ENCODE peak calls at places on chromosomes 12 and 14, in four cellular contexts. S, H, W and A are unnamed samples.

GRCh38 chr12:104733717-104734175 is 224.3 kb downstream of the SLC41A2 start:
- DNase-seq in H (peak), W (no peak), S (peak), A (no peak)

GRCh38 chr14:61282746-61283145 is 1.6 kb upstream of the TMEM30B start:
- DNase-seq in S (no peak), W (no peak), H (no peak), A (no peak)

GRCh38 chr12:67701121-67701520 is 52.6 kb downstream of the DYRK2 start:
- DNase-seq in W (no peak), S (no peak), H (no peak), A (no peak)

GRCh38 chr12:72017054-72017651 is 78.5 kb downstream of the TPH2 start:
- DNase-seq in W (peak), S (peak), H (peak), A (peak)

GRCh38 chr14:99360774-99361595 is 89.0 kb upstream of the BCL11B start:
- DNase-seq in W (no peak), S (peak), H (no peak), A (no peak)

GRCh38 chr14:88799522-88799921 is 6.8 kb upstream of the EML5 start:
- DNase-seq in S (no peak), W (no peak), H (no peak), A (no peak)

GRCh38 chr14:22315336-22315735 is 273.7 kb downstream of the DAD1 start:
- DNase-seq in H (no peak), S (no peak), W (no peak), A (no peak)

GRCh38 chr12:104222981-104223380 is 7.4 kb downstream of the TXNRD1 start:
- DNase-seq in H (no peak), W (no peak), S (no peak), A (no peak)

GRCh38 chr14:95503365-95504134 is 12.9 kb downstream of the SYNE3 start:
- DNase-seq in W (peak), S (no peak), H (no peak), A (no peak)

GRCh38 chr14:30874120-30874998 is at the start of gene COCH:
- DNase-seq in H (peak), S (peak), W (no peak), A (no peak)

GRCh38 chr12:58639323-58639934 is 280.9 kb downstream of the LRIG3 start:
- DNase-seq in W (no peak), S (no peak), H (no peak), A (no peak)

GRCh38 chr12:112261559-112261958 is 120.7 kb downstream of the HECTD4 start:
- DNase-seq in H (no peak), S (peak), W (no peak), A (peak)

GRCh38 chr14:104224516-104225281 is 86.3 kb downstream of the KIF26A start:
- DNase-seq in H (peak), W (no peak), S (no peak), A (no peak)

GRCh38 chr12:15788266-15789214 is 648 bp downstream of the EPS8 start:
- DNase-seq in H (no peak), S (peak), W (peak), A (peak)

GRCh38 chr12:96501139-96501741 is 11.9 kb downstream of the CFAP54 start:
- DNase-seq in W (peak), S (peak), H (no peak), A (no peak)

GRCh38 chr12:6697584-6698351 is 2.8 kb downstream of the PIANP start:
- DNase-seq in W (no peak), S (peak), H (peak), A (peak)

GRCh38 chr14:24368215-24368561 is 204 bp downstream of the NFATC4 start:
- DNase-seq in H (peak), S (no peak), W (no peak), A (no peak)

GRCh38 chr14:105041841-105042765 is 21.2 kb upstream of the CDCA4 start:
- DNase-seq in W (no peak), H (no peak), S (no peak), A (no peak)

GRCh38 chr12:39395866-39396265 is 47.1 kb downstream of the KIF21A start:
- DNase-seq in H (no peak), S (peak), W (no peak), A (no peak)

GRCh38 chr12:110501378-110501721 is 561 bp downstream of the VPS29 start:
- DNase-seq in W (no peak), S (peak), H (no peak), A (no peak)

GRCh38 chr12:76272292-76272691 is 75.9 kb downstream of the BBS10 start:
- DNase-seq in H (no peak), S (peak), W (no peak), A (no peak)

GRCh38 chr12:80364056-80364455 is 80.0 kb upstream of the PTPRQ start:
- DNase-seq in H (no peak), W (no peak), S (no peak), A (no peak)

GRCh38 chr14:69675877-69676416 is 64.6 kb downstream of the SUSD6 start:
- DNase-seq in H (no peak), S (no peak), W (peak), A (no peak)

DNA sequence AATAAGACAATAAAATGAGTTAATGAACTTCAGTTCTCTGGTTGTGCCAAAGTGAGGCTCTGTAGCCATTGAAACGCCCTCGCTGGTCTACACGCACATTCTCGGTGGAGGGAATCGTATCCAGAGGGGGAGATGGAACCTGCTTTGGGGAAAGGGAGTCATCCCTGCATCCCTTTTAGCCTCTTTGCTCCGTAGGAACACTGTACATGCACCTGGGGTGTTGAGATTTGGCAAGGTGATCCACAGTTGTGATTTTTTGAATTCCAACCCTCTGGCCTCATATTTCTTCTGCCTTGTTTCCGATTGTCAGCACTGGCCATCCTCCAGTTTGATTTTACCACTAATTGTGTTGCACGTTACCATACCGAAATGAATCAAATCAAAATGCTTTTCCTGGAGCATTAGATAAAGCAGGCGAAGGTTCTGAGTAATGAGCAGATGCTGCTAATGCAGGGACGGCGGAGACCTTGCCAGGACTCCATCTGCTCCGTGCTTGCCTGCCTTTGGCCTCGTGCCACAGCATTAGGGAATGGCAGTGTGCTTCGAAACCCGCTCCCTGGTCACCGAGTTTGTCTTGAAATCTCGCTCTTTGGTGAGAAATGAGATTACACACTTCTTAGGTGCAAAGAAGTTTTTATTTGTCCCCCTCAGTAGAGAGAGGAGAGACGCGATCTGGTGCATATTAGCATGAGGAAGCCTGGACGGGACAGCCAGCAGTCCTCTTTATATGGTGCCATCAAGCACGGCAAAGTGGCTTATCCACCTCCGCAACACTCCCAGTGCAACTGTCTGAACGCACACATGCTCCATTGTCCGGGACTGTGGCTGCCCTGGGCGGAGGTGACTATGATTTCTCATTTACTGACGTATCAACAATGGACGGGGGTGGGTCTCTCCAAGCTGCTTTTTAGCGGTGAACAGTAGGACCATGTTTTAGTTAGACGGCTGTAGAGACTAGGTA is 59.1 kb downstream of the FBXW8 start:
- DNase-seq in W (no peak), S (no peak), H (no peak), A (no peak)
- H3K9ac ChIP-seq in W (no peak), S (no peak), H (no peak), A (no peak)

GRCh38 chr12:53955776-53956250 is 1.1 kb downstream of the HOXC12 start:
- DNase-seq in W (no peak), S (no peak), H (no peak), A (no peak)

GRCh38 chr12:53954694-53955035 is at the start of gene HOXC12:
- DNase-seq in H (no peak), W (no peak), S (no peak), A (no peak)

GRCh38 chr12:53956914-53957536 is 2.3 kb downstream of the HOXC12 start:
- DNase-seq in H (no peak), S (no peak), W (no peak), A (no peak)

GRCh38 chr12:53955036-53955775 is 503 bp downstream of the HOXC12 start:
- DNase-seq in W (no peak), S (no peak), H (no peak), A (no peak)

GRCh38 chr12:53956251-53956887 is 1.7 kb downstream of the HOXC12 start:
- DNase-seq in H (peak), S (no peak), W (no peak), A (no peak)
- TF ChIP-seq SUZ12 in H (peak), S (no peak), W (no peak), A (peak)

GRCh38 chr12:90622431-90622830 is 332.5 kb downstream of the CCER1 start:
- DNase-seq in S (no peak), H (no peak), W (no peak), A (no peak)
- TF ChIP-seq YY1 in S (no peak), H (no peak), W (no peak), A (no peak)

GRCh38 chr12:27243006-27243405 is 1.1 kb upstream of the STK38L start:
- DNase-seq in S (no peak), W (no peak), H (no peak), A (no peak)
- H3K9ac ChIP-seq in S (no peak), W (no peak), H (no peak), A (no peak)